ENCODE peak calls at places on chromosomes 12 and 14, in six cellular contexts. P is WERI-Rb-1, Q is transverse colon, L is foreskin keratinocyte, U is body of pancreas, K is psoas muscle. H is an unnamed sample.

GRCh38 chr14:24941719-24942118 is 108.2 kb downstream of the STXBP6 start:
- DNase-seq in P (no peak), Q (peak; percentile 68), L (no peak), U (peak; percentile 58), K (no peak), H (no peak)

GRCh38 chr14:60654303-60654925 is 5.1 kb upstream of the SIX1 start:
- DNase-seq in P (no peak), Q (no peak), L (no peak), U (no peak), K (no peak), H (no peak)

GRCh38 chr14:51603495-51603894 is 48.2 kb upstream of the FRMD6 start:
- DNase-seq in P (no peak), Q (no peak), L (no peak), U (no peak), K (no peak), H (no peak)

GRCh38 chr12:46763230-46763629 is 62.6 kb downstream of the SLC38A4 start:
- DNase-seq in P (no peak), Q (no peak), L (no peak), U (no peak), K (no peak), H (no peak)

GRCh38 chr12:133231001-133231400 is 4.7 kb downstream of the ANHX start:
- DNase-seq in P (no peak), Q (no peak), L (no peak), U (no peak), K (no peak), H (no peak)

GRCh38 chr12:14824012-14824634 is 10.1 kb upstream of the SMCO3 start:
- DNase-seq in P (no peak), Q (no peak), L (peak; percentile 54), U (no peak), K (no peak), H (peak; percentile 37)

GRCh38 chr12:39230086-39230485 is 212.8 kb downstream of the KIF21A start:
- DNase-seq in P (no peak), Q (no peak), L (peak; percentile 47), U (no peak), K (no peak), H (peak; percentile 13)

GRCh38 chr12:75975692-75976091 is 55.9 kb downstream of the PHLDA1 start:
- DNase-seq in P (no peak), Q (no peak), L (no peak), U (no peak), K (no peak), H (no peak)

GRCh38 chr12:75831413-75831812 is 200.2 kb downstream of the PHLDA1 start:
- DNase-seq in P (no peak), Q (no peak), L (no peak), U (no peak), K (no peak), H (no peak)

GRCh38 chr12:120037851-120038250 is 48.8 kb downstream of the BICDL1 start:
- DNase-seq in P (no peak), Q (no peak), L (no peak), U (no peak), K (no peak), H (no peak)

GRCh38 chr12:96710127-96710745 is 196.8 kb upstream of the NEDD1 start:
- DNase-seq in P (no peak), Q (no peak), L (no peak), U (no peak), K (no peak), H (no peak)

GRCh38 chr14:90398315-90398811 is 1.5 kb downstream of the CALM1 start:
- DNase-seq in P (peak; percentile 27), Q (peak; percentile 56), L (peak; percentile 26), U (peak; percentile 61), K (no peak), H (peak; percentile 44)

GRCh38 chr12:34299802-34300193 is 277.5 kb downstream of the ALG10 start:
- DNase-seq in P (no peak), Q (no peak), L (no peak), U (no peak), K (peak; percentile 2), H (no peak)

GRCh38 chr12:54350743-54351142 is 13.5 kb downstream of the GPR84 start:
- DNase-seq in P (peak; percentile 60), Q (no peak), L (no peak), U (no peak), K (no peak), H (no peak)

GRCh38 chr12:6532927-6533652 is 1.2 kb upstream of the GAPDH start:
- DNase-seq in P (peak; percentile 75), Q (peak; percentile 73), L (no peak), U (peak; percentile 53), K (peak; percentile 69), H (peak; percentile 45)

GRCh38 chr12:113479578-113480335 is 8.1 kb upstream of the LHX5 start:
- DNase-seq in P (no peak), Q (no peak), L (peak; percentile 21), U (peak; percentile 48), K (no peak), H (peak; percentile 63)

GRCh38 chr12:80271770-80272169 is 172.3 kb upstream of the PTPRQ start:
- DNase-seq in P (no peak), Q (no peak), L (no peak), U (no peak), K (no peak), H (no peak)

GRCh38 chr14:24965934-24966593 is 83.9 kb downstream of the STXBP6 start:
- DNase-seq in P (no peak), Q (peak; percentile 37), L (no peak), U (peak; percentile 55), K (peak; percentile 25), H (no peak)

GRCh38 chr12:92538970-92539749 is 163.6 kb upstream of the PLEKHG7 start:
- DNase-seq in P (no peak), Q (no peak), L (peak; percentile 85), U (peak; percentile 59), K (no peak), H (peak; percentile 68)

GRCh38 chr12:104990950-104991349 is 4.8 kb downstream of the NOPCHAP1 start:
- DNase-seq in P (no peak), Q (no peak), L (no peak), U (no peak), K (no peak), H (no peak)

GRCh38 chr14:34241185-34241711 is 220.8 kb downstream of the SPTSSA start:
- DNase-seq in P (no peak), Q (no peak), L (no peak), U (no peak), K (no peak), H (no peak)

GRCh38 chr12:48165089-48166031 is 8.0 kb upstream of the ASB8 start:
- DNase-seq in P (peak; percentile 38), Q (no peak), L (peak; percentile 17), U (no peak), K (no peak), H (peak; percentile 64)

DNA sequence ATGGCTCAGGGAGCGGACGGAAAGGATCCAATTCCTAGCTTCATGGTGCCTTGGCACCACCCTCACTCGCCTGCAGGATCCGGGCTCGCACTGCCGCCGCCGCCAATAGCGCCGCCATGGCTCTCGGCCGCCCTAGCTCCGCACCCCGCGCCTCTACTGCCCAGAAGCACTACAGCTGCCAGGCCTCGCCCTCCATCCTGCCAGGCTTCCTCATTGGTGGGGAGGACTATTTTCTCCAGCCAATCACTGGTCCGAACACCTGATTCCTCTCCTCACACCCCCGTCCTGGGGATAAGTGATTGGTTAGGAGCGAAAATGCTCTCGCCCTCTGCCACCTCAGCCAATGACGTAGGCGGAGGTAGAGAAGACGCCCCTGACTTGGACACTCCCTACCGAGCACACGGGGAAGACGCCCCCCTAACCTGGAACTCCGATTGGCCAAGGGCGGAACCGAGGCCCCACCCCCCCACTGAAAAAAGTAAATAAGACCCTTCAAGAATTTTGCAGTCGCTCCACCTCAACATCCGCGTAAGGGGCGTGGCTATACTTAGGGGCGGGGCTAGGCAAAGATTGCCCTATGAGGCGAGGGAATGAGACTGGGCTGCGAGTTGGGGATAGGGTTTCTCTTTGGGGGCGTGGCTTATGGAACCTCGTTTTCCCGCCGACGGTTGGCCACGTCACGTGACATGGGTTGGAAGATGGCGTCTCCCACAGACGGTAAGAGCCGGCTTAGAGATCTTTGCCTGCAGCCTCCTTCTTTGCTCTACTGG is at the start of the genes ALDH6A1 and LIN52:
- DNase-seq in P (peak; percentile 99), Q (peak; percentile 100), L (peak; percentile 100), U (peak; percentile 100), K (peak; percentile 99), H (peak; percentile 100)
- TF ChIP-seq CTCF in P (peak; percentile 19), Q (no peak), L (peak; percentile 48), U (peak; percentile 25), K (no peak), H (no peak)

DNA sequence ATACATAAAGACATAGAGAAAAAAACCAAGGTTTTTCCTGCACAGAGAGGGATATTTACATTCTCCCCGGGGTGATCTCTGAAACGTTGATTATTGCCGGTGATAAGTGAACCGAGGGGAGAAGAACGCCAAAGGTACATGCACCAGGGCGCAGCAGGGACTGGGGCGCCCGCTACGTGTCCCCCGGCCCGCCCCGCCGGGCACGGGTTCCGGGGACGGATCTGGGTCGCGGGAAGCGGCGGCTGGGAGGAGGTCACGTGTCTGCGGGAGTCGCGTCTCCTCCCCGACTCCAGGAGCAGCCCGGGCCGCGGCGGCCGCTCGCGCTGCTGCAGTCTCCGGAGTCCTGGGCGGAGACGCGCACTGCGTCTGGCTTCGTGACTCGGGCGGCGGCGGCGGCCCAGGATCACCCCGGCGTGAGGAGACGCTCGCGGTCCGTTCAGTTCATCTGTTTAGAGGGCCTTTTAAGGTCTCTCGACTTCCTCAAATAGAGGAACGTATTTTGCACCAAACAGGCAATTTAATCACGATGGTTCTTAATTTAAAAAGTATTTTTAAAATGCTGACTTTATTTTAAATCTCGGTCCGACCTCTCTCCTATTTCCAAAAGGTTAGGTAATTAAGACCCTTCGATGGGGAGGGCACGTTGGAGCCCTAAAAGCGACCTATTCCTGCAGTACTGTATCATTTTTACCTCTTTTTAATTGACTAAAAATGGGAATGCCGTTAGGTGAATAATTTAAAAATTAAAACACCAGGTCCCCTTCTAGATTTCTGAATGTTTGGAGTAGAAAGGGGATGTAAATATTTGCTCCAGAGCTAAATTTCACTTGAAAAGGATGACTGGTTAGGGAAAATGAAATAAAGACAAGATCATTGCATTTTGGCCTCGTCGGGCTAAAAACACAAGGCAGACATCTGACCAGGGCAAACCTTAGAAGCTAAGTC is 1.8 kb upstream of the BHLHE41 start:
- DNase-seq in P (peak; percentile 76), Q (peak; percentile 87), L (peak; percentile 64), U (peak; percentile 85), K (peak; percentile 90), H (peak; percentile 74)
- H3K27ac ChIP-seq in P (no peak overlapping the region), Q (peak overlapping the region; percentile 86), L (no peak overlapping the region), U (peak overlapping the region; percentile 99), K (peak overlapping the region; percentile 90), H (peak overlapping the region; percentile 93)

DNA sequence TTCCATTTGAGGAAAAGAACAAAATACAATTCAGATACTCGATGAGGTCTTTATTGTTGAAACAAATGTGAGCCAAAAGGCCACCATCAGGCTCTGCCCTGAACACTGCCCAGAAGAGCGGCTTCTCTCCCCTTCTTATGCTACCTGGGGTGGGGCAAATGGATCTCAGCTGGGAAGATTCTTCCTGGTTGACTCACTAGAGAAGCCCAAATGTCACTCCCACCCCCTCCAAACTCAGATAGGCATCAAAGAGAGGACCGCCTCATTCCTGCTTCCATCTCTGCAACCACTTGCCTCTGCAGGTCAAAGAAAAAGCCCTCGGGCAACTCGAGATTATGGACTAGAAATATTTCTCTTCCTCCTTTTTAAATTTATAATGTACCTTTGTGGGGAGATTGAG is 55.8 kb downstream of the TBX3 start:
- DNase-seq in P (no peak), Q (no peak), L (peak; percentile 64), U (no peak), K (no peak), H (no peak)
- TF ChIP-seq CTCF in P (no peak), Q (no peak), L (no peak), U (no peak), K (no peak), H (no peak)

DNA sequence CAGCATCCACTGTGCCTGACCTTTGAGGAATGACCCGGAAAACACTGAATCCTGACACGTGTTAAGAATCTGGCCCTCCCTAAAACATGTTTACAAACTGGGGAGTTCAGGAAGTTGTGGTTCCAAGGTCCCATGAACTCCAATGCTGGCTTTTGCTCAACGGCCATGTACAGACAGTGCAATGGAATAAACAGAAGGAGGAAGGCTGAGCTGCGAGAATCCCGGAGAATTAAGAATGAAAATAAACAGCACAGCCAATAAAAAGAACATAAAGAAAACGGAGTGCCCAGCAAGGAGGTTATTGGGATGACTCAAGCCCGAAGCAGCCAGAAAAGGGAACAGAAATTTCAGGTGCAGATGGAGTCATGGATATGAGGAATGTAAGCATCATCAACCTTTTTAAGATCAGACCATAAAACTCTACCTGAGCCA is 32.3 kb downstream of the BCL11B start:
- DNase-seq in P (no peak), Q (no peak), L (peak; percentile 95), U (no peak), K (no peak), H (peak; percentile 64)
- H3K27ac ChIP-seq in P (no peak overlapping the region), Q (peak overlapping the region; percentile 3), L (peak overlapping the region; percentile 71), U (no peak overlapping the region), K (no peak overlapping the region), H (no peak overlapping the region)